ENCODE peak calls at places on chromosomes 4 and X, in nine cellular contexts. S is Peyer's patch, M is retinal pigment epithelial cell, V is colonic mucosa, A is HL-60, D is tibial nerve, N is spleen, E is fibroblast of mammary gland, I is stomach. L is an unnamed sample.

GRCh38 chr4:186752310-186752709 is 28.7 kb upstream of the FAT1 start:
- DNase-seq in E (no peak), D (no peak), I (no peak), S (no peak), V (no peak), M (no peak), A (no peak), N (no peak), L (no peak)

GRCh38 chrX:72395252-72395651 is 89.5 kb upstream of the CITED1 start:
- DNase-seq in N (no peak), E (peak; percentile 25), V (no peak), S (no peak), D (no peak), I (no peak), M (no peak), A (no peak), L (no peak)

GRCh38 chr4:96354036-96354712 is 514.3 kb downstream of the PDHA2 start:
- DNase-seq in E (no peak), I (no peak), V (no peak), N (no peak), A (no peak), S (no peak), M (no peak), D (no peak), L (no peak)

GRCh38 chr4:140705625-140706275 is 50.4 kb downstream of the TBC1D9 start:
- DNase-seq in A (no peak), E (no peak), S (no peak), I (no peak), M (no peak), N (no peak), D (no peak), V (no peak), L (no peak)

GRCh38 chrX:120740072-120740471 is 110.2 kb upstream of the C1GALT1C1 start:
- DNase-seq in E (peak; percentile 43), I (no peak), V (no peak), S (no peak), N (no peak), A (no peak), M (no peak), D (no peak), L (no peak)

GRCh38 chr4:157977086-157977485 is 195.7 kb downstream of the GASK1B start:
- DNase-seq in A (no peak), E (peak; percentile 14), S (no peak), V (no peak), N (no peak), M (no peak), D (no peak), I (no peak), L (no peak)

GRCh38 chr4:186760576-186760975 is 36.9 kb upstream of the FAT1 start:
- DNase-seq in S (no peak), V (no peak), I (no peak), A (no peak), E (peak; percentile 75), M (peak; percentile 82), D (no peak), N (no peak), L (no peak)

GRCh38 chrX:131792356-131792749 is 230.7 kb upstream of the STK26 start:
- DNase-seq in A (no peak), M (no peak), N (peak; percentile 91), I (peak; percentile 93), D (no peak), E (peak; percentile 93), V (peak; percentile 94), S (peak; percentile 90), L (no peak)

GRCh38 chr4:159764343-159764952 is 661.6 kb downstream of the RAPGEF2 start:
- DNase-seq in N (no peak), E (peak; percentile 35), V (peak; percentile 19), S (no peak), A (peak; percentile 6), D (no peak), I (no peak), M (peak; percentile 46), L (no peak)

GRCh38 chr4:15786743-15787142 is 8.6 kb downstream of the CD38 start:
- DNase-seq in N (no peak), V (no peak), I (no peak), S (no peak), D (no peak), A (no peak), M (no peak), E (no peak), L (no peak)

GRCh38 chr4:176587920-176588319 is 204.8 kb downstream of the VEGFC start:
- DNase-seq in M (no peak), N (no peak), E (peak; percentile 92), S (no peak), I (no peak), D (no peak), A (peak; percentile 49), V (no peak), L (no peak)

GRCh38 chr4:169846396-169846795 is 88.7 kb upstream of the HPF1 start:
- DNase-seq in I (no peak), M (peak; percentile 72), S (no peak), A (no peak), N (no peak), E (no peak), D (no peak), V (no peak), L (no peak)

GRCh38 chr4:1293531-1293941 is 3.8 kb downstream of the MAEA start:
- DNase-seq in N (peak; percentile 73), A (no peak), V (peak; percentile 15), S (peak; percentile 40), M (no peak), D (no peak), E (no peak), I (no peak), L (no peak)

GRCh38 chr4:82798168-82799005 is at the start of gene SCD5:
- DNase-seq in A (peak; percentile 8), N (peak; percentile 83), M (no peak), S (no peak), V (peak; percentile 63), I (peak; percentile 66), E (peak; percentile 73), D (peak; percentile 47), L (no peak)

GRCh38 chr4:22099896-22100295 is 151.3 kb upstream of the KCNIP4 start:
- DNase-seq in V (no peak), M (no peak), S (no peak), A (no peak), D (no peak), E (peak; percentile 28), I (no peak), N (no peak), L (no peak)

GRCh38 chr4:82232891-82233290 is 140.9 kb downstream of the HNRNPD start:
- DNase-seq in I (no peak), V (no peak), M (no peak), A (no peak), D (no peak), N (no peak), E (no peak), S (no peak), L (no peak)

GRCh38 chrX:16827225-16827624 is 41.0 kb downstream of the TXLNG start:
- DNase-seq in E (peak; percentile 55), N (no peak), M (no peak), A (no peak), V (no peak), I (no peak), D (no peak), S (no peak), L (no peak)

GRCh38 chrX:16825306-16826035 is 39.2 kb downstream of the TXLNG start:
- DNase-seq in I (no peak), A (no peak), N (no peak), D (no peak), V (no peak), S (no peak), M (no peak), E (peak; percentile 65), L (no peak)

GRCh38 chrX:16828126-16828908 is 41.8 kb downstream of the RBBP7 start:
- DNase-seq in E (peak; percentile 91), N (no peak), D (peak; percentile 15), S (no peak), M (peak; percentile 68), I (no peak), V (no peak), A (no peak), L (no peak)

GRCh38 chrX:16822723-16823122 is 36.5 kb downstream of the TXLNG start:
- DNase-seq in D (no peak), V (no peak), S (no peak), E (peak; percentile 85), I (no peak), N (no peak), M (no peak), A (no peak), L (no peak)

GRCh38 chrX:16826207-16826606 is 39.9 kb downstream of the TXLNG start:
- DNase-seq in V (no peak), D (no peak), A (no peak), M (no peak), S (no peak), N (no peak), E (peak; percentile 77), I (no peak), L (no peak)
- TF ChIP-seq CTCF in V (peak; percentile 58), D (peak; percentile 27), A (no peak), M (peak; percentile 58), S (peak; percentile 61), N (peak; percentile 41), E (peak; percentile 67), I (peak; percentile 40), L (peak; percentile 59)

GRCh38 chrX:40083979-40084359 is 13.8 kb downstream of the BCOR start:
- DNase-seq in I (no peak), M (no peak), E (no peak), D (no peak), N (no peak), S (no peak), A (no peak), V (no peak), L (no peak)
- H3K4me3 ChIP-seq in I (peak overlapping the region; percentile 41), M (peak overlapping the region; percentile 31), E (peak overlapping the region; percentile 17), D (peak overlapping the region; percentile 40), N (peak overlapping the region; percentile 8), S (peak overlapping the region; percentile 44), A (peak overlapping the region; percentile 23), V (peak overlapping the region; percentile 34), L (peak overlapping the region; percentile 27)

GRCh38 chrX:12447448-12448154 is 309.3 kb downstream of the FRMPD4 start:
- DNase-seq in N (no peak), M (no peak), D (no peak), I (no peak), A (no peak), E (peak; percentile 93), V (no peak), S (no peak), L (peak; percentile 30)
- TF ChIP-seq CTCF in N (no peak), M (peak; percentile 31), D (no peak), I (no peak), A (no peak), E (peak; percentile 32), V (no peak), S (no peak), L (peak; percentile 48)

DNA sequence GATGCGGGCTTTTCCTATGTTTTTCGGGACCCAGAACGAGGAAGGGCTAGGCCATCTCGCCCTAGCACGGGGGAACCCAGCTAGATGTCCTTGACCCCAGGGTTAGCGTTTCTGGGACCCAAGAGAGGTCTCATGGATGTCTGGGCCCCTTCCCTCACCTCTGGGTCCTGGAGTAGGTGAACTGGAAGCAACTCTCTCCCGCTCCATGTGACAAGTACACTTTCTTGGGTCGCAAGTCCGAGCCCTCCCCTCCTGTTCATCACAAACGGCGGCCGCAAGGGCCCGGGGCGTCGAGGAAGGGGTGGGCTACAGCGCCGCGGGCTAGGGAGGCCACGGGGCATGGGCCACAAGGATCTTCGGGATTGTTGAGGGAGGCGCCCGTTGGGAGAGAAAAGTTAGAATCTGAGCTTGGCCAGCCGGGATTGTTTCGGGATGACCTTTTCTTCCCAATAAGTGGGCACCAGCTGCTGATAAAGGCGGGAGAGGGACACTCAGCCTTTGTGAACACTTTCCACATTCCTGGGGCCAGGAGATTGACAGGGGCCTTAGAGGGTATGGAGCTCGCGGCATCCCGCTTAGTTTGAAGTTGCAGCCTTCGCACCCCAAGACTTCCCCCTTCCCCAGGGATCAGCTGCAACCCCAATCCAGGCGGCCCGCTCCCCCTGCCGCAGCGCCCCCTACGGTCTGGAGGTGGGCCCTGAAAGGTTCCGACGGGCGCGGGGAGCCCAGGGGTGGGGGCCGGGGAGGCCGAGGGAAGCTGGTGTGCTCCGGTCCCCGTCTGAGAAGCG is 137.0 kb upstream of the ZIC3 start:
- DNase-seq in N (no peak), I (no peak), V (no peak), A (no peak), M (no peak), D (no peak), S (no peak), E (no peak), L (no peak)
- H3K4me3 ChIP-seq in N (no peak overlapping the region), I (peak overlapping the region; percentile 45), V (peak overlapping the region; percentile 31), A (no peak overlapping the region), M (no peak overlapping the region), D (no peak overlapping the region), S (no peak overlapping the region), E (no peak overlapping the region), L (no peak overlapping the region)

L was measured in RWPE2.